ENCODE peak calls at places on chromosomes 7 and 10, in eight cellular contexts. O is SW480, T is lower lobe of right lung, R is T-helper 17 cell, Y is EH, Z is SK-N-DZ, I is choroid plexus epithelial cell, H is RPMI8226. L is an unnamed sample.

GRCh38 chr7:85014936-85015335 is 171.9 kb downstream of the SEMA3D start:
- DNase-seq in O (no peak), T (no peak), R (no peak), Y (no peak), Z (peak), I (no peak), H (no peak), L (no peak)

GRCh38 chr7:41065663-41066062 is 637.2 kb downstream of the INHBA start:
- DNase-seq in O (no peak), T (no peak), R (no peak), Y (no peak), Z (no peak), I (no peak), H (no peak), L (no peak)

GRCh38 chr7:114691605-114692004 is 230.3 kb upstream of the MDFIC start:
- DNase-seq in O (no peak), T (no peak), R (no peak), Y (no peak), Z (no peak), I (no peak), H (no peak), L (no peak)

GRCh38 chr7:2701832-2702593 is 14.0 kb downstream of the AMZ1 start:
- DNase-seq in O (no peak), T (no peak), R (no peak), Y (peak), Z (no peak), I (peak), H (peak), L (no peak)

GRCh38 chr10:13865758-13866491 is 279.2 kb downstream of the PRPF18 start:
- DNase-seq in O (no peak), T (no peak), R (no peak), Y (peak), Z (no peak), I (peak), H (no peak), L (no peak)

GRCh38 chr7:129690701-129691100 is 79.2 kb downstream of the NRF1 start:
- DNase-seq in O (no peak), T (no peak), R (no peak), Y (peak), Z (no peak), I (no peak), H (no peak), L (no peak)

GRCh38 chr10:89235073-89235798 is 16.3 kb downstream of the LIPA start:
- DNase-seq in O (no peak), T (peak), R (no peak), Y (peak), Z (no peak), I (no peak), H (peak), L (no peak)

GRCh38 chr10:13458107-13458761 is 70.6 kb downstream of the BEND7 start:
- DNase-seq in O (no peak), T (no peak), R (no peak), Y (no peak), Z (no peak), I (peak), H (no peak), L (no peak)

GRCh38 chr10:53489331-53489730 is 716.7 kb upstream of the MBL2 start:
- DNase-seq in O (no peak), T (no peak), R (no peak), Y (no peak), Z (peak), I (no peak), H (no peak), L (no peak)

GRCh38 chr7:132117181-132117580 is 459.1 kb downstream of the PLXNA4 start:
- DNase-seq in O (peak), T (no peak), R (no peak), Y (peak), Z (no peak), I (peak), H (no peak), L (peak)

GRCh38 chr7:5692112-5692844 is 89.2 kb downstream of the RNF216 start:
- DNase-seq in O (no peak), T (no peak), R (no peak), Y (peak), Z (peak), I (peak), H (no peak), L (peak)

GRCh38 chr10:26951650-26952049 is 90.9 kb upstream of the ABI1 start:
- DNase-seq in O (no peak), T (no peak), R (no peak), Y (no peak), Z (no peak), I (no peak), H (no peak), L (no peak)

L was measured in hepatocyte.